ENCODE peak calls at places on chromosomes 4 and X, in seven cellular contexts. One of them, this sample, is unnamed.

GRCh38 chrX:123140454-123140853 is 43.6 kb upstream of the GRIA3 start:
- ATAC-seq in activated CD8-positive, alpha-beta memory T cell treated with anti-CD3 and anti-CD28 coated beads, Interleukin-2, amount 10 ng/mL, durations not matched to agents 7 days and 5 days: no peak
- ATAC-seq in left lobe of liver: peak
- ATAC-seq in activated T-cell treated with anti-CD3 and anti-CD28 coated beads, Interleukin-2, amount 50 U/mL, for 4 hours: no peak
- ATAC-seq in heart right ventricle: no peak
- ATAC-seq in activated CD8-positive, alpha-beta T cell treated with anti-CD3 and anti-CD28 coated beads for 36 hours: no peak
- ATAC-seq in stimulated activated naive CD8-positive, alpha-beta T cell treated with anti-CD3 and anti-CD28 coated beads, Interleukin-15, Interleukin-2, amounts not matched to agents 100 U/mL and 50 U/mL, for 24 hours: no peak
- ATAC-seq in this sample: no peak

GRCh38 chrX:104165894-104166734 is at the start of gene FAM199X:
- ATAC-seq in left lobe of liver: peak
- ATAC-seq in activated CD8-positive, alpha-beta T cell treated with anti-CD3 and anti-CD28 coated beads for 36 hours: peak
- ATAC-seq in heart right ventricle: peak
- ATAC-seq in stimulated activated naive CD8-positive, alpha-beta T cell treated with anti-CD3 and anti-CD28 coated beads, Interleukin-15, Interleukin-2, amounts not matched to agents 100 U/mL and 50 U/mL, for 24 hours: peak
- ATAC-seq in activated T-cell treated with anti-CD3 and anti-CD28 coated beads, Interleukin-2, amount 50 U/mL, for 4 hours: peak
- ATAC-seq in activated CD8-positive, alpha-beta memory T cell treated with anti-CD3 and anti-CD28 coated beads, Interleukin-2, amount 10 ng/mL, durations not matched to agents 7 days and 5 days: peak
- ATAC-seq in this sample: peak

GRCh38 chrX:131235768-131236167 is 53.3 kb downstream of the IGSF1 start:
- ATAC-seq in activated T-cell treated with anti-CD3 and anti-CD28 coated beads, Interleukin-2, amount 50 U/mL, for 4 hours: no peak
- ATAC-seq in activated CD8-positive, alpha-beta memory T cell treated with anti-CD3 and anti-CD28 coated beads, Interleukin-2, amount 10 ng/mL, durations not matched to agents 7 days and 5 days: no peak
- ATAC-seq in heart right ventricle: no peak
- ATAC-seq in stimulated activated naive CD8-positive, alpha-beta T cell treated with anti-CD3 and anti-CD28 coated beads, Interleukin-15, Interleukin-2, amounts not matched to agents 100 U/mL and 50 U/mL, for 24 hours: no peak
- ATAC-seq in activated CD8-positive, alpha-beta T cell treated with anti-CD3 and anti-CD28 coated beads for 36 hours: no peak
- ATAC-seq in left lobe of liver: no peak
- ATAC-seq in this sample: no peak

GRCh38 chrX:75746891-75747639 is 38.0 kb downstream of the MAGEE2 start:
- ATAC-seq in activated CD8-positive, alpha-beta T cell treated with anti-CD3 and anti-CD28 coated beads for 36 hours: peak
- ATAC-seq in stimulated activated naive CD8-positive, alpha-beta T cell treated with anti-CD3 and anti-CD28 coated beads, Interleukin-15, Interleukin-2, amounts not matched to agents 100 U/mL and 50 U/mL, for 24 hours: peak
- ATAC-seq in left lobe of liver: peak
- ATAC-seq in activated CD8-positive, alpha-beta memory T cell treated with anti-CD3 and anti-CD28 coated beads, Interleukin-2, amount 10 ng/mL, durations not matched to agents 7 days and 5 days: no peak
- ATAC-seq in heart right ventricle: no peak
- ATAC-seq in activated T-cell treated with anti-CD3 and anti-CD28 coated beads, Interleukin-2, amount 50 U/mL, for 4 hours: peak
- ATAC-seq in this sample: peak

GRCh38 chr4:118988635-118988972 is 100.0 kb downstream of the SYNPO2 start:
- ATAC-seq in left lobe of liver: no peak
- ATAC-seq in heart right ventricle: no peak
- ATAC-seq in activated CD8-positive, alpha-beta memory T cell treated with anti-CD3 and anti-CD28 coated beads, Interleukin-2, amount 10 ng/mL, durations not matched to agents 7 days and 5 days: no peak
- ATAC-seq in stimulated activated naive CD8-positive, alpha-beta T cell treated with anti-CD3 and anti-CD28 coated beads, Interleukin-15, Interleukin-2, amounts not matched to agents 100 U/mL and 50 U/mL, for 24 hours: no peak
- ATAC-seq in activated CD8-positive, alpha-beta T cell treated with anti-CD3 and anti-CD28 coated beads for 36 hours: no peak
- ATAC-seq in activated T-cell treated with anti-CD3 and anti-CD28 coated beads, Interleukin-2, amount 50 U/mL, for 4 hours: no peak
- ATAC-seq in this sample: no peak

GRCh38 chr4:38717604-38718003 is 53.6 kb downstream of the KLF3 start:
- ATAC-seq in heart right ventricle: peak
- ATAC-seq in activated T-cell treated with anti-CD3 and anti-CD28 coated beads, Interleukin-2, amount 50 U/mL, for 4 hours: no peak
- ATAC-seq in activated CD8-positive, alpha-beta T cell treated with anti-CD3 and anti-CD28 coated beads for 36 hours: no peak
- ATAC-seq in left lobe of liver: no peak
- ATAC-seq in stimulated activated naive CD8-positive, alpha-beta T cell treated with anti-CD3 and anti-CD28 coated beads, Interleukin-15, Interleukin-2, amounts not matched to agents 100 U/mL and 50 U/mL, for 24 hours: no peak
- ATAC-seq in activated CD8-positive, alpha-beta memory T cell treated with anti-CD3 and anti-CD28 coated beads, Interleukin-2, amount 10 ng/mL, durations not matched to agents 7 days and 5 days: no peak
- ATAC-seq in this sample: no peak

GRCh38 chrX:56385960-56386359 is 153.8 kb downstream of the KLF8 start:
- ATAC-seq in activated CD8-positive, alpha-beta T cell treated with anti-CD3 and anti-CD28 coated beads for 36 hours: no peak
- ATAC-seq in left lobe of liver: no peak
- ATAC-seq in activated CD8-positive, alpha-beta memory T cell treated with anti-CD3 and anti-CD28 coated beads, Interleukin-2, amount 10 ng/mL, durations not matched to agents 7 days and 5 days: no peak
- ATAC-seq in activated T-cell treated with anti-CD3 and anti-CD28 coated beads, Interleukin-2, amount 50 U/mL, for 4 hours: no peak
- ATAC-seq in stimulated activated naive CD8-positive, alpha-beta T cell treated with anti-CD3 and anti-CD28 coated beads, Interleukin-15, Interleukin-2, amounts not matched to agents 100 U/mL and 50 U/mL, for 24 hours: no peak
- ATAC-seq in heart right ventricle: no peak
- ATAC-seq in this sample: no peak

GRCh38 chr4:148986951-148987350 is 544.7 kb upstream of the NR3C2 start:
- ATAC-seq in heart right ventricle: no peak
- ATAC-seq in activated CD8-positive, alpha-beta memory T cell treated with anti-CD3 and anti-CD28 coated beads, Interleukin-2, amount 10 ng/mL, durations not matched to agents 7 days and 5 days: no peak
- ATAC-seq in stimulated activated naive CD8-positive, alpha-beta T cell treated with anti-CD3 and anti-CD28 coated beads, Interleukin-15, Interleukin-2, amounts not matched to agents 100 U/mL and 50 U/mL, for 24 hours: no peak
- ATAC-seq in left lobe of liver: no peak
- ATAC-seq in activated CD8-positive, alpha-beta T cell treated with anti-CD3 and anti-CD28 coated beads for 36 hours: no peak
- ATAC-seq in activated T-cell treated with anti-CD3 and anti-CD28 coated beads, Interleukin-2, amount 50 U/mL, for 4 hours: no peak
- ATAC-seq in this sample: no peak

GRCh38 chrX:143634701-143635442 is 1.0 kb downstream of the SLITRK4 start:
- ATAC-seq in activated T-cell treated with anti-CD3 and anti-CD28 coated beads, Interleukin-2, amount 50 U/mL, for 4 hours: no peak
- ATAC-seq in heart right ventricle: no peak
- ATAC-seq in activated CD8-positive, alpha-beta T cell treated with anti-CD3 and anti-CD28 coated beads for 36 hours: no peak
- ATAC-seq in left lobe of liver: no peak
- ATAC-seq in activated CD8-positive, alpha-beta memory T cell treated with anti-CD3 and anti-CD28 coated beads, Interleukin-2, amount 10 ng/mL, durations not matched to agents 7 days and 5 days: no peak
- ATAC-seq in stimulated activated naive CD8-positive, alpha-beta T cell treated with anti-CD3 and anti-CD28 coated beads, Interleukin-15, Interleukin-2, amounts not matched to agents 100 U/mL and 50 U/mL, for 24 hours: no peak
- ATAC-seq in this sample: no peak

GRCh38 chr4:11565213-11565612 is 136.5 kb upstream of the HS3ST1 start:
- ATAC-seq in activated CD8-positive, alpha-beta memory T cell treated with anti-CD3 and anti-CD28 coated beads, Interleukin-2, amount 10 ng/mL, durations not matched to agents 7 days and 5 days: no peak
- ATAC-seq in activated T-cell treated with anti-CD3 and anti-CD28 coated beads, Interleukin-2, amount 50 U/mL, for 4 hours: no peak
- ATAC-seq in left lobe of liver: no peak
- ATAC-seq in heart right ventricle: no peak
- ATAC-seq in activated CD8-positive, alpha-beta T cell treated with anti-CD3 and anti-CD28 coated beads for 36 hours: peak
- ATAC-seq in stimulated activated naive CD8-positive, alpha-beta T cell treated with anti-CD3 and anti-CD28 coated beads, Interleukin-15, Interleukin-2, amounts not matched to agents 100 U/mL and 50 U/mL, for 24 hours: no peak
- ATAC-seq in this sample: peak

GRCh38 chrX:153688900-153689590 is 1.3 kb downstream of the SLC6A8 start:
- ATAC-seq in activated CD8-positive, alpha-beta T cell treated with anti-CD3 and anti-CD28 coated beads for 36 hours: no peak
- ATAC-seq in activated CD8-positive, alpha-beta memory T cell treated with anti-CD3 and anti-CD28 coated beads, Interleukin-2, amount 10 ng/mL, durations not matched to agents 7 days and 5 days: no peak
- ATAC-seq in heart right ventricle: peak
- ATAC-seq in activated T-cell treated with anti-CD3 and anti-CD28 coated beads, Interleukin-2, amount 50 U/mL, for 4 hours: no peak
- ATAC-seq in left lobe of liver: no peak
- ATAC-seq in stimulated activated naive CD8-positive, alpha-beta T cell treated with anti-CD3 and anti-CD28 coated beads, Interleukin-15, Interleukin-2, amounts not matched to agents 100 U/mL and 50 U/mL, for 24 hours: no peak
- ATAC-seq in this sample: no peak

GRCh38 chr4:102061133-102061532 is 270.6 kb downstream of the BANK1 start:
- ATAC-seq in heart right ventricle: no peak
- ATAC-seq in left lobe of liver: no peak
- ATAC-seq in stimulated activated naive CD8-positive, alpha-beta T cell treated with anti-CD3 and anti-CD28 coated beads, Interleukin-15, Interleukin-2, amounts not matched to agents 100 U/mL and 50 U/mL, for 24 hours: no peak
- ATAC-seq in activated T-cell treated with anti-CD3 and anti-CD28 coated beads, Interleukin-2, amount 50 U/mL, for 4 hours: no peak
- ATAC-seq in activated CD8-positive, alpha-beta memory T cell treated with anti-CD3 and anti-CD28 coated beads, Interleukin-2, amount 10 ng/mL, durations not matched to agents 7 days and 5 days: no peak
- ATAC-seq in activated CD8-positive, alpha-beta T cell treated with anti-CD3 and anti-CD28 coated beads for 36 hours: no peak
- ATAC-seq in this sample: peak

GRCh38 chr4:66575024-66575696 is 904.9 kb upstream of the EPHA5 start:
- ATAC-seq in activated CD8-positive, alpha-beta memory T cell treated with anti-CD3 and anti-CD28 coated beads, Interleukin-2, amount 10 ng/mL, durations not matched to agents 7 days and 5 days: no peak
- ATAC-seq in heart right ventricle: no peak
- ATAC-seq in left lobe of liver: no peak
- ATAC-seq in stimulated activated naive CD8-positive, alpha-beta T cell treated with anti-CD3 and anti-CD28 coated beads, Interleukin-15, Interleukin-2, amounts not matched to agents 100 U/mL and 50 U/mL, for 24 hours: no peak
- ATAC-seq in activated CD8-positive, alpha-beta T cell treated with anti-CD3 and anti-CD28 coated beads for 36 hours: no peak
- ATAC-seq in activated T-cell treated with anti-CD3 and anti-CD28 coated beads, Interleukin-2, amount 50 U/mL, for 4 hours: no peak
- ATAC-seq in this sample: no peak

GRCh38 chrX:39144965-39145364 is 343.7 kb downstream of the MID1IP1 start:
- ATAC-seq in activated CD8-positive, alpha-beta T cell treated with anti-CD3 and anti-CD28 coated beads for 36 hours: no peak
- ATAC-seq in stimulated activated naive CD8-positive, alpha-beta T cell treated with anti-CD3 and anti-CD28 coated beads, Interleukin-15, Interleukin-2, amounts not matched to agents 100 U/mL and 50 U/mL, for 24 hours: no peak
- ATAC-seq in activated CD8-positive, alpha-beta memory T cell treated with anti-CD3 and anti-CD28 coated beads, Interleukin-2, amount 10 ng/mL, durations not matched to agents 7 days and 5 days: no peak
- ATAC-seq in left lobe of liver: no peak
- ATAC-seq in activated T-cell treated with anti-CD3 and anti-CD28 coated beads, Interleukin-2, amount 50 U/mL, for 4 hours: no peak
- ATAC-seq in heart right ventricle: no peak
- ATAC-seq in this sample: peak

GRCh38 chr4:5826437-5827107 is 66.3 kb downstream of the CRMP1 start:
- ATAC-seq in activated CD8-positive, alpha-beta memory T cell treated with anti-CD3 and anti-CD28 coated beads, Interleukin-2, amount 10 ng/mL, durations not matched to agents 7 days and 5 days: peak
- ATAC-seq in stimulated activated naive CD8-positive, alpha-beta T cell treated with anti-CD3 and anti-CD28 coated beads, Interleukin-15, Interleukin-2, amounts not matched to agents 100 U/mL and 50 U/mL, for 24 hours: no peak
- ATAC-seq in left lobe of liver: no peak
- ATAC-seq in activated T-cell treated with anti-CD3 and anti-CD28 coated beads, Interleukin-2, amount 50 U/mL, for 4 hours: no peak
- ATAC-seq in heart right ventricle: peak
- ATAC-seq in activated CD8-positive, alpha-beta T cell treated with anti-CD3 and anti-CD28 coated beads for 36 hours: peak
- ATAC-seq in this sample: no peak

GRCh38 chrX:134573683-134574035 is 84.6 kb downstream of the PLAC1 start:
- ATAC-seq in activated CD8-positive, alpha-beta memory T cell treated with anti-CD3 and anti-CD28 coated beads, Interleukin-2, amount 10 ng/mL, durations not matched to agents 7 days and 5 days: no peak
- ATAC-seq in heart right ventricle: no peak
- ATAC-seq in left lobe of liver: no peak
- ATAC-seq in activated CD8-positive, alpha-beta T cell treated with anti-CD3 and anti-CD28 coated beads for 36 hours: no peak
- ATAC-seq in stimulated activated naive CD8-positive, alpha-beta T cell treated with anti-CD3 and anti-CD28 coated beads, Interleukin-15, Interleukin-2, amounts not matched to agents 100 U/mL and 50 U/mL, for 24 hours: no peak
- ATAC-seq in activated T-cell treated with anti-CD3 and anti-CD28 coated beads, Interleukin-2, amount 50 U/mL, for 4 hours: no peak
- ATAC-seq in this sample: no peak

GRCh38 chr4:73018595-73018994 is 50.9 kb downstream of the COX18 start:
- ATAC-seq in activated CD8-positive, alpha-beta memory T cell treated with anti-CD3 and anti-CD28 coated beads, Interleukin-2, amount 10 ng/mL, durations not matched to agents 7 days and 5 days: no peak
- ATAC-seq in activated CD8-positive, alpha-beta T cell treated with anti-CD3 and anti-CD28 coated beads for 36 hours: no peak
- ATAC-seq in stimulated activated naive CD8-positive, alpha-beta T cell treated with anti-CD3 and anti-CD28 coated beads, Interleukin-15, Interleukin-2, amounts not matched to agents 100 U/mL and 50 U/mL, for 24 hours: no peak
- ATAC-seq in activated T-cell treated with anti-CD3 and anti-CD28 coated beads, Interleukin-2, amount 50 U/mL, for 4 hours: no peak
- ATAC-seq in heart right ventricle: no peak
- ATAC-seq in left lobe of liver: no peak
- ATAC-seq in this sample: no peak

GRCh38 chr4:15385928-15386327 is 41.9 kb upstream of the C1QTNF7 start:
- ATAC-seq in activated CD8-positive, alpha-beta memory T cell treated with anti-CD3 and anti-CD28 coated beads, Interleukin-2, amount 10 ng/mL, durations not matched to agents 7 days and 5 days: no peak
- ATAC-seq in activated T-cell treated with anti-CD3 and anti-CD28 coated beads, Interleukin-2, amount 50 U/mL, for 4 hours: no peak
- ATAC-seq in heart right ventricle: peak
- ATAC-seq in left lobe of liver: no peak
- ATAC-seq in activated CD8-positive, alpha-beta T cell treated with anti-CD3 and anti-CD28 coated beads for 36 hours: no peak
- ATAC-seq in stimulated activated naive CD8-positive, alpha-beta T cell treated with anti-CD3 and anti-CD28 coated beads, Interleukin-15, Interleukin-2, amounts not matched to agents 100 U/mL and 50 U/mL, for 24 hours: no peak
- ATAC-seq in this sample: no peak

GRCh38 chr4:70994069-70994366 is 569 bp downstream of the DCK start:
- ATAC-seq in heart right ventricle: no peak
- ATAC-seq in activated CD8-positive, alpha-beta T cell treated with anti-CD3 and anti-CD28 coated beads for 36 hours: no peak
- ATAC-seq in activated CD8-positive, alpha-beta memory T cell treated with anti-CD3 and anti-CD28 coated beads, Interleukin-2, amount 10 ng/mL, durations not matched to agents 7 days and 5 days: no peak
- ATAC-seq in left lobe of liver: no peak
- ATAC-seq in stimulated activated naive CD8-positive, alpha-beta T cell treated with anti-CD3 and anti-CD28 coated beads, Interleukin-15, Interleukin-2, amounts not matched to agents 100 U/mL and 50 U/mL, for 24 hours: no peak
- ATAC-seq in activated T-cell treated with anti-CD3 and anti-CD28 coated beads, Interleukin-2, amount 50 U/mL, for 4 hours: no peak
- ATAC-seq in this sample: no peak

GRCh38 chr4:138967313-138967712 is 48.3 kb upstream of the NOCT start:
- ATAC-seq in activated CD8-positive, alpha-beta T cell treated with anti-CD3 and anti-CD28 coated beads for 36 hours: no peak
- ATAC-seq in activated CD8-positive, alpha-beta memory T cell treated with anti-CD3 and anti-CD28 coated beads, Interleukin-2, amount 10 ng/mL, durations not matched to agents 7 days and 5 days: no peak
- ATAC-seq in left lobe of liver: peak
- ATAC-seq in heart right ventricle: no peak
- ATAC-seq in activated T-cell treated with anti-CD3 and anti-CD28 coated beads, Interleukin-2, amount 50 U/mL, for 4 hours: no peak
- ATAC-seq in stimulated activated naive CD8-positive, alpha-beta T cell treated with anti-CD3 and anti-CD28 coated beads, Interleukin-15, Interleukin-2, amounts not matched to agents 100 U/mL and 50 U/mL, for 24 hours: no peak
- ATAC-seq in this sample: peak

GRCh38 chr4:1318488-1319213 is 28.4 kb upstream of the UVSSA start:
- ATAC-seq in stimulated activated naive CD8-positive, alpha-beta T cell treated with anti-CD3 and anti-CD28 coated beads, Interleukin-15, Interleukin-2, amounts not matched to agents 100 U/mL and 50 U/mL, for 24 hours: no peak
- ATAC-seq in activated T-cell treated with anti-CD3 and anti-CD28 coated beads, Interleukin-2, amount 50 U/mL, for 4 hours: no peak
- ATAC-seq in activated CD8-positive, alpha-beta T cell treated with anti-CD3 and anti-CD28 coated beads for 36 hours: no peak
- ATAC-seq in heart right ventricle: no peak
- ATAC-seq in activated CD8-positive, alpha-beta memory T cell treated with anti-CD3 and anti-CD28 coated beads, Interleukin-2, amount 10 ng/mL, durations not matched to agents 7 days and 5 days: no peak
- ATAC-seq in left lobe of liver: peak
- ATAC-seq in this sample: no peak

GRCh38 chr4:109191216-109191615 is 111.2 kb downstream of the COL25A1 start:
- ATAC-seq in activated CD8-positive, alpha-beta memory T cell treated with anti-CD3 and anti-CD28 coated beads, Interleukin-2, amount 10 ng/mL, durations not matched to agents 7 days and 5 days: no peak
- ATAC-seq in heart right ventricle: no peak
- ATAC-seq in activated T-cell treated with anti-CD3 and anti-CD28 coated beads, Interleukin-2, amount 50 U/mL, for 4 hours: no peak
- ATAC-seq in activated CD8-positive, alpha-beta T cell treated with anti-CD3 and anti-CD28 coated beads for 36 hours: no peak
- ATAC-seq in stimulated activated naive CD8-positive, alpha-beta T cell treated with anti-CD3 and anti-CD28 coated beads, Interleukin-15, Interleukin-2, amounts not matched to agents 100 U/mL and 50 U/mL, for 24 hours: no peak
- ATAC-seq in left lobe of liver: no peak
- ATAC-seq in this sample: no peak

GRCh38 chrX:20481632-20482031 is 214.9 kb upstream of the RPS6KA3 start:
- ATAC-seq in activated T-cell treated with anti-CD3 and anti-CD28 coated beads, Interleukin-2, amount 50 U/mL, for 4 hours: no peak
- ATAC-seq in stimulated activated naive CD8-positive, alpha-beta T cell treated with anti-CD3 and anti-CD28 coated beads, Interleukin-15, Interleukin-2, amounts not matched to agents 100 U/mL and 50 U/mL, for 24 hours: no peak
- ATAC-seq in activated CD8-positive, alpha-beta T cell treated with anti-CD3 and anti-CD28 coated beads for 36 hours: no peak
- ATAC-seq in activated CD8-positive, alpha-beta memory T cell treated with anti-CD3 and anti-CD28 coated beads, Interleukin-2, amount 10 ng/mL, durations not matched to agents 7 days and 5 days: no peak
- ATAC-seq in left lobe of liver: no peak
- ATAC-seq in heart right ventricle: no peak
- ATAC-seq in this sample: no peak

GRCh38 chr4:163245044-163245443 is 78.4 kb upstream of the NAF1 start:
- ATAC-seq in activated CD8-positive, alpha-beta T cell treated with anti-CD3 and anti-CD28 coated beads for 36 hours: no peak
- ATAC-seq in activated T-cell treated with anti-CD3 and anti-CD28 coated beads, Interleukin-2, amount 50 U/mL, for 4 hours: no peak
- ATAC-seq in left lobe of liver: no peak
- ATAC-seq in activated CD8-positive, alpha-beta memory T cell treated with anti-CD3 and anti-CD28 coated beads, Interleukin-2, amount 10 ng/mL, durations not matched to agents 7 days and 5 days: no peak
- ATAC-seq in heart right ventricle: no peak
- ATAC-seq in stimulated activated naive CD8-positive, alpha-beta T cell treated with anti-CD3 and anti-CD28 coated beads, Interleukin-15, Interleukin-2, amounts not matched to agents 100 U/mL and 50 U/mL, for 24 hours: no peak
- ATAC-seq in this sample: no peak

GRCh38 chr4:2515835-2516550 is 20.5 kb upstream of the FAM193A start:
- ATAC-seq in left lobe of liver: peak
- ATAC-seq in activated T-cell treated with anti-CD3 and anti-CD28 coated beads, Interleukin-2, amount 50 U/mL, for 4 hours: no peak
- ATAC-seq in activated CD8-positive, alpha-beta memory T cell treated with anti-CD3 and anti-CD28 coated beads, Interleukin-2, amount 10 ng/mL, durations not matched to agents 7 days and 5 days: no peak
- ATAC-seq in stimulated activated naive CD8-positive, alpha-beta T cell treated with anti-CD3 and anti-CD28 coated beads, Interleukin-15, Interleukin-2, amounts not matched to agents 100 U/mL and 50 U/mL, for 24 hours: no peak
- ATAC-seq in heart right ventricle: peak
- ATAC-seq in activated CD8-positive, alpha-beta T cell treated with anti-CD3 and anti-CD28 coated beads for 36 hours: no peak
- ATAC-seq in this sample: no peak

GRCh38 chr4:64705989-64706388 is 296.7 kb upstream of the TECRL start:
- ATAC-seq in activated CD8-positive, alpha-beta memory T cell treated with anti-CD3 and anti-CD28 coated beads, Interleukin-2, amount 10 ng/mL, durations not matched to agents 7 days and 5 days: no peak
- ATAC-seq in left lobe of liver: no peak
- ATAC-seq in activated T-cell treated with anti-CD3 and anti-CD28 coated beads, Interleukin-2, amount 50 U/mL, for 4 hours: no peak
- ATAC-seq in stimulated activated naive CD8-positive, alpha-beta T cell treated with anti-CD3 and anti-CD28 coated beads, Interleukin-15, Interleukin-2, amounts not matched to agents 100 U/mL and 50 U/mL, for 24 hours: no peak
- ATAC-seq in heart right ventricle: no peak
- ATAC-seq in activated CD8-positive, alpha-beta T cell treated with anti-CD3 and anti-CD28 coated beads for 36 hours: no peak
- ATAC-seq in this sample: no peak

GRCh38 chr4:53905935-53906377 is 158.4 kb downstream of the CHIC2 start:
- ATAC-seq in activated CD8-positive, alpha-beta T cell treated with anti-CD3 and anti-CD28 coated beads for 36 hours: no peak
- ATAC-seq in heart right ventricle: peak
- ATAC-seq in stimulated activated naive CD8-positive, alpha-beta T cell treated with anti-CD3 and anti-CD28 coated beads, Interleukin-15, Interleukin-2, amounts not matched to agents 100 U/mL and 50 U/mL, for 24 hours: no peak
- ATAC-seq in activated T-cell treated with anti-CD3 and anti-CD28 coated beads, Interleukin-2, amount 50 U/mL, for 4 hours: no peak
- ATAC-seq in left lobe of liver: peak
- ATAC-seq in activated CD8-positive, alpha-beta memory T cell treated with anti-CD3 and anti-CD28 coated beads, Interleukin-2, amount 10 ng/mL, durations not matched to agents 7 days and 5 days: peak
- ATAC-seq in this sample: no peak

GRCh38 chr4:102363033-102363432 is 17.8 kb upstream of the SLC39A8 start:
- ATAC-seq in activated CD8-positive, alpha-beta memory T cell treated with anti-CD3 and anti-CD28 coated beads, Interleukin-2, amount 10 ng/mL, durations not matched to agents 7 days and 5 days: no peak
- ATAC-seq in stimulated activated naive CD8-positive, alpha-beta T cell treated with anti-CD3 and anti-CD28 coated beads, Interleukin-15, Interleukin-2, amounts not matched to agents 100 U/mL and 50 U/mL, for 24 hours: no peak
- ATAC-seq in heart right ventricle: no peak
- ATAC-seq in left lobe of liver: no peak
- ATAC-seq in activated CD8-positive, alpha-beta T cell treated with anti-CD3 and anti-CD28 coated beads for 36 hours: no peak
- ATAC-seq in activated T-cell treated with anti-CD3 and anti-CD28 coated beads, Interleukin-2, amount 50 U/mL, for 4 hours: no peak
- ATAC-seq in this sample: no peak

GRCh38 chr4:139368990-139369389 is 66.7 kb upstream of the NDUFC1 start:
- ATAC-seq in stimulated activated naive CD8-positive, alpha-beta T cell treated with anti-CD3 and anti-CD28 coated beads, Interleukin-15, Interleukin-2, amounts not matched to agents 100 U/mL and 50 U/mL, for 24 hours: no peak
- ATAC-seq in activated T-cell treated with anti-CD3 and anti-CD28 coated beads, Interleukin-2, amount 50 U/mL, for 4 hours: no peak
- ATAC-seq in heart right ventricle: no peak
- ATAC-seq in left lobe of liver: no peak
- ATAC-seq in activated CD8-positive, alpha-beta memory T cell treated with anti-CD3 and anti-CD28 coated beads, Interleukin-2, amount 10 ng/mL, durations not matched to agents 7 days and 5 days: no peak
- ATAC-seq in activated CD8-positive, alpha-beta T cell treated with anti-CD3 and anti-CD28 coated beads for 36 hours: no peak
- ATAC-seq in this sample: no peak

GRCh38 chrX:68462653-68463052 is 29.4 kb upstream of the OPHN1 start:
- ATAC-seq in activated CD8-positive, alpha-beta T cell treated with anti-CD3 and anti-CD28 coated beads for 36 hours: peak
- ATAC-seq in activated T-cell treated with anti-CD3 and anti-CD28 coated beads, Interleukin-2, amount 50 U/mL, for 4 hours: peak
- ATAC-seq in activated CD8-positive, alpha-beta memory T cell treated with anti-CD3 and anti-CD28 coated beads, Interleukin-2, amount 10 ng/mL, durations not matched to agents 7 days and 5 days: peak
- ATAC-seq in stimulated activated naive CD8-positive, alpha-beta T cell treated with anti-CD3 and anti-CD28 coated beads, Interleukin-15, Interleukin-2, amounts not matched to agents 100 U/mL and 50 U/mL, for 24 hours: no peak
- ATAC-seq in left lobe of liver: no peak
- ATAC-seq in heart right ventricle: no peak
- ATAC-seq in this sample: no peak

GRCh38 chr4:101307901-101308300 is 39.4 kb downstream of the PPP3CA start:
- ATAC-seq in activated T-cell treated with anti-CD3 and anti-CD28 coated beads, Interleukin-2, amount 50 U/mL, for 4 hours: no peak
- ATAC-seq in heart right ventricle: no peak
- ATAC-seq in stimulated activated naive CD8-positive, alpha-beta T cell treated with anti-CD3 and anti-CD28 coated beads, Interleukin-15, Interleukin-2, amounts not matched to agents 100 U/mL and 50 U/mL, for 24 hours: no peak
- ATAC-seq in activated CD8-positive, alpha-beta T cell treated with anti-CD3 and anti-CD28 coated beads for 36 hours: no peak
- ATAC-seq in activated CD8-positive, alpha-beta memory T cell treated with anti-CD3 and anti-CD28 coated beads, Interleukin-2, amount 10 ng/mL, durations not matched to agents 7 days and 5 days: no peak
- ATAC-seq in left lobe of liver: no peak
- ATAC-seq in this sample: no peak

GRCh38 chr4:25950476-25951389 is 36.7 kb downstream of the SMIM20 start:
- ATAC-seq in left lobe of liver: no peak
- ATAC-seq in activated CD8-positive, alpha-beta T cell treated with anti-CD3 and anti-CD28 coated beads for 36 hours: no peak
- ATAC-seq in activated CD8-positive, alpha-beta memory T cell treated with anti-CD3 and anti-CD28 coated beads, Interleukin-2, amount 10 ng/mL, durations not matched to agents 7 days and 5 days: no peak
- ATAC-seq in stimulated activated naive CD8-positive, alpha-beta T cell treated with anti-CD3 and anti-CD28 coated beads, Interleukin-15, Interleukin-2, amounts not matched to agents 100 U/mL and 50 U/mL, for 24 hours: no peak
- ATAC-seq in heart right ventricle: no peak
- ATAC-seq in activated T-cell treated with anti-CD3 and anti-CD28 coated beads, Interleukin-2, amount 50 U/mL, for 4 hours: no peak
- ATAC-seq in this sample: no peak

GRCh38 chr4:151485541-151486131 is 76.7 kb downstream of the FHIP1A start:
- ATAC-seq in stimulated activated naive CD8-positive, alpha-beta T cell treated with anti-CD3 and anti-CD28 coated beads, Interleukin-15, Interleukin-2, amounts not matched to agents 100 U/mL and 50 U/mL, for 24 hours: no peak
- ATAC-seq in activated CD8-positive, alpha-beta T cell treated with anti-CD3 and anti-CD28 coated beads for 36 hours: no peak
- ATAC-seq in activated CD8-positive, alpha-beta memory T cell treated with anti-CD3 and anti-CD28 coated beads, Interleukin-2, amount 10 ng/mL, durations not matched to agents 7 days and 5 days: no peak
- ATAC-seq in heart right ventricle: no peak
- ATAC-seq in activated T-cell treated with anti-CD3 and anti-CD28 coated beads, Interleukin-2, amount 50 U/mL, for 4 hours: no peak
- ATAC-seq in left lobe of liver: peak
- ATAC-seq in this sample: no peak

GRCh38 chrX:136768469-136769084 is 12.2 kb downstream of the ARHGEF6 start:
- ATAC-seq in stimulated activated naive CD8-positive, alpha-beta T cell treated with anti-CD3 and anti-CD28 coated beads, Interleukin-15, Interleukin-2, amounts not matched to agents 100 U/mL and 50 U/mL, for 24 hours: peak
- ATAC-seq in activated T-cell treated with anti-CD3 and anti-CD28 coated beads, Interleukin-2, amount 50 U/mL, for 4 hours: peak
- ATAC-seq in left lobe of liver: no peak
- ATAC-seq in activated CD8-positive, alpha-beta T cell treated with anti-CD3 and anti-CD28 coated beads for 36 hours: peak
- ATAC-seq in activated CD8-positive, alpha-beta memory T cell treated with anti-CD3 and anti-CD28 coated beads, Interleukin-2, amount 10 ng/mL, durations not matched to agents 7 days and 5 days: peak
- ATAC-seq in heart right ventricle: peak
- ATAC-seq in this sample: peak

GRCh38 chrX:44675364-44676024 is 132.8 kb upstream of the FUNDC1 start:
- ATAC-seq in left lobe of liver: no peak
- ATAC-seq in activated CD8-positive, alpha-beta T cell treated with anti-CD3 and anti-CD28 coated beads for 36 hours: no peak
- ATAC-seq in stimulated activated naive CD8-positive, alpha-beta T cell treated with anti-CD3 and anti-CD28 coated beads, Interleukin-15, Interleukin-2, amounts not matched to agents 100 U/mL and 50 U/mL, for 24 hours: no peak
- ATAC-seq in activated CD8-positive, alpha-beta memory T cell treated with anti-CD3 and anti-CD28 coated beads, Interleukin-2, amount 10 ng/mL, durations not matched to agents 7 days and 5 days: no peak
- ATAC-seq in activated T-cell treated with anti-CD3 and anti-CD28 coated beads, Interleukin-2, amount 50 U/mL, for 4 hours: no peak
- ATAC-seq in heart right ventricle: no peak
- ATAC-seq in this sample: no peak